ENCODE peak calls at places on chromosomes 1 and 21, in ten cellular contexts. One of them, this sample, is unnamed.

GRCh38 chr1:30312226-30312625 is 411.2 kb downstream of the MATN1 start:
- DNase-seq in SJSA1: peak; percentile 30
- DNase-seq in stromal cell of bone marrow: no peak
- DNase-seq in fibroblast of lung: no peak
- DNase-seq in Caki2: no peak
- DNase-seq in GM23338: no peak
- DNase-seq in right atrium auricular region: peak; percentile 23
- DNase-seq in retina: no peak
- DNase-seq in AG04450: no peak
- DNase-seq in DMS 273 treated with DMSO at 0.1 percent for 48 hours: no peak
- DNase-seq in this sample: no peak

GRCh38 chr1:156591432-156592157 is at the start of gene NAXE:
- DNase-seq in Caki2: peak; percentile 66
- DNase-seq in fibroblast of lung: peak; percentile 62
- DNase-seq in right atrium auricular region: peak; percentile 60
- DNase-seq in AG04450: no peak
- DNase-seq in SJSA1: peak; percentile 62
- DNase-seq in GM23338: peak; percentile 94
- DNase-seq in retina: peak; percentile 84
- DNase-seq in DMS 273 treated with DMSO at 0.1 percent for 48 hours: peak; percentile 55
- DNase-seq in stromal cell of bone marrow: no peak
- DNase-seq in this sample: peak; percentile 84

GRCh38 chr1:236623371-236624166 is 19.3 kb upstream of the HEATR1 start:
- DNase-seq in AG04450: no peak
- DNase-seq in fibroblast of lung: no peak
- DNase-seq in right atrium auricular region: no peak
- DNase-seq in GM23338: no peak
- DNase-seq in Caki2: no peak
- DNase-seq in DMS 273 treated with DMSO at 0.1 percent for 48 hours: no peak
- DNase-seq in SJSA1: no peak
- DNase-seq in stromal cell of bone marrow: no peak
- DNase-seq in retina: no peak
- DNase-seq in this sample: no peak

GRCh38 chr1:31421404-31422040 is 8.5 kb downstream of the SERINC2 start:
- DNase-seq in stromal cell of bone marrow: no peak
- DNase-seq in retina: peak; percentile 51
- DNase-seq in GM23338: peak; percentile 81
- DNase-seq in Caki2: no peak
- DNase-seq in SJSA1: no peak
- DNase-seq in DMS 273 treated with DMSO at 0.1 percent for 48 hours: no peak
- DNase-seq in AG04450: no peak
- DNase-seq in fibroblast of lung: peak; percentile 28
- DNase-seq in right atrium auricular region: no peak
- DNase-seq in this sample: no peak

GRCh38 chr1:40432644-40433385 is 17.5 kb upstream of the ZFP69B start:
- DNase-seq in right atrium auricular region: no peak
- DNase-seq in fibroblast of lung: peak; percentile 65
- DNase-seq in stromal cell of bone marrow: no peak
- DNase-seq in retina: no peak
- DNase-seq in DMS 273 treated with DMSO at 0.1 percent for 48 hours: no peak
- DNase-seq in Caki2: no peak
- DNase-seq in GM23338: no peak
- DNase-seq in SJSA1: no peak
- DNase-seq in AG04450: no peak
- DNase-seq in this sample: no peak

GRCh38 chr21:38303300-38303699 is 46.5 kb downstream of the KCNJ15 start:
- DNase-seq in DMS 273 treated with DMSO at 0.1 percent for 48 hours: no peak
- DNase-seq in Caki2: peak; percentile 76
- DNase-seq in AG04450: no peak
- DNase-seq in GM23338: no peak
- DNase-seq in retina: no peak
- DNase-seq in SJSA1: peak; percentile 63
- DNase-seq in stromal cell of bone marrow: peak; percentile 100
- DNase-seq in right atrium auricular region: peak; percentile 85
- DNase-seq in fibroblast of lung: peak; percentile 89
- DNase-seq in this sample: no peak

GRCh38 chr1:15953294-15953771 is 22.6 kb downstream of the ZBTB17 start:
- DNase-seq in fibroblast of lung: peak; percentile 73
- DNase-seq in SJSA1: no peak
- DNase-seq in right atrium auricular region: no peak
- DNase-seq in AG04450: no peak
- DNase-seq in GM23338: no peak
- DNase-seq in Caki2: no peak
- DNase-seq in retina: no peak
- DNase-seq in stromal cell of bone marrow: no peak
- DNase-seq in DMS 273 treated with DMSO at 0.1 percent for 48 hours: no peak
- DNase-seq in this sample: no peak

GRCh38 chr1:181812211-181812610 is 249.3 kb downstream of the ZNF648 start:
- DNase-seq in DMS 273 treated with DMSO at 0.1 percent for 48 hours: no peak
- DNase-seq in Caki2: no peak
- DNase-seq in fibroblast of lung: peak; percentile 6
- DNase-seq in right atrium auricular region: no peak
- DNase-seq in AG04450: no peak
- DNase-seq in stromal cell of bone marrow: no peak
- DNase-seq in retina: peak; percentile 59
- DNase-seq in SJSA1: peak; percentile 93
- DNase-seq in GM23338: no peak
- DNase-seq in this sample: no peak

GRCh38 chr21:29192999-29193563 is 62.6 kb downstream of the MAP3K7CL start:
- DNase-seq in Caki2: no peak
- DNase-seq in retina: no peak
- DNase-seq in fibroblast of lung: no peak
- DNase-seq in SJSA1: no peak
- DNase-seq in AG04450: no peak
- DNase-seq in right atrium auricular region: no peak
- DNase-seq in GM23338: no peak
- DNase-seq in stromal cell of bone marrow: no peak
- DNase-seq in DMS 273 treated with DMSO at 0.1 percent for 48 hours: no peak
- DNase-seq in this sample: no peak

GRCh38 chr1:99005537-99005942 is 879 bp upstream of the PLPPR5 start:
- DNase-seq in GM23338: peak; percentile 70
- DNase-seq in AG04450: no peak
- DNase-seq in retina: peak; percentile 67
- DNase-seq in SJSA1: no peak
- DNase-seq in fibroblast of lung: peak; percentile 1
- DNase-seq in Caki2: peak; percentile 16
- DNase-seq in DMS 273 treated with DMSO at 0.1 percent for 48 hours: no peak
- DNase-seq in right atrium auricular region: no peak
- DNase-seq in stromal cell of bone marrow: no peak
- DNase-seq in this sample: no peak

GRCh38 chr1:151475175-151475574 is 15.9 kb upstream of the POGZ start:
- DNase-seq in AG04450: no peak
- DNase-seq in DMS 273 treated with DMSO at 0.1 percent for 48 hours: no peak
- DNase-seq in right atrium auricular region: peak; percentile 9
- DNase-seq in Caki2: no peak
- DNase-seq in retina: no peak
- DNase-seq in stromal cell of bone marrow: no peak
- DNase-seq in fibroblast of lung: no peak
- DNase-seq in SJSA1: no peak
- DNase-seq in GM23338: no peak
- DNase-seq in this sample: no peak

GRCh38 chr1:2228684-2229031 is 539 bp downstream of the SKI start:
- DNase-seq in fibroblast of lung: no peak
- DNase-seq in right atrium auricular region: no peak
- DNase-seq in retina: no peak
- DNase-seq in Caki2: no peak
- DNase-seq in DMS 273 treated with DMSO at 0.1 percent for 48 hours: no peak
- DNase-seq in stromal cell of bone marrow: no peak
- DNase-seq in SJSA1: no peak
- DNase-seq in AG04450: no peak
- DNase-seq in GM23338: peak; percentile 23
- DNase-seq in this sample: no peak

GRCh38 chr1:207097871-207098324 is 6.1 kb upstream of the C4BPA start:
- DNase-seq in fibroblast of lung: no peak
- DNase-seq in GM23338: no peak
- DNase-seq in DMS 273 treated with DMSO at 0.1 percent for 48 hours: no peak
- DNase-seq in right atrium auricular region: no peak
- DNase-seq in AG04450: no peak
- DNase-seq in Caki2: no peak
- DNase-seq in stromal cell of bone marrow: no peak
- DNase-seq in retina: no peak
- DNase-seq in SJSA1: no peak
- DNase-seq in this sample: no peak

GRCh38 chr1:196376648-196377295 is 231.5 kb downstream of the KCNT2 start:
- DNase-seq in stromal cell of bone marrow: no peak
- DNase-seq in Caki2: no peak
- DNase-seq in GM23338: no peak
- DNase-seq in retina: no peak
- DNase-seq in SJSA1: no peak
- DNase-seq in fibroblast of lung: peak; percentile 5
- DNase-seq in AG04450: no peak
- DNase-seq in right atrium auricular region: no peak
- DNase-seq in DMS 273 treated with DMSO at 0.1 percent for 48 hours: no peak
- DNase-seq in this sample: no peak

GRCh38 chr21:43778469-43779335 is 2.6 kb upstream of the CSTB start:
- DNase-seq in fibroblast of lung: no peak
- DNase-seq in DMS 273 treated with DMSO at 0.1 percent for 48 hours: no peak
- DNase-seq in stromal cell of bone marrow: no peak
- DNase-seq in retina: no peak
- DNase-seq in Caki2: peak; percentile 87
- DNase-seq in right atrium auricular region: no peak
- DNase-seq in GM23338: peak; percentile 45
- DNase-seq in AG04450: no peak
- DNase-seq in SJSA1: no peak
- DNase-seq in this sample: no peak

GRCh38 chr1:6519935-6520621 is 28.6 kb upstream of the PLEKHG5 start:
- DNase-seq in stromal cell of bone marrow: peak; percentile 72
- DNase-seq in DMS 273 treated with DMSO at 0.1 percent for 48 hours: peak; percentile 83
- DNase-seq in fibroblast of lung: peak; percentile 84
- DNase-seq in SJSA1: peak; percentile 47
- DNase-seq in retina: peak; percentile 91
- DNase-seq in AG04450: peak; percentile 46
- DNase-seq in GM23338: peak; percentile 96
- DNase-seq in right atrium auricular region: no peak
- DNase-seq in Caki2: no peak
- DNase-seq in this sample: no peak

GRCh38 chr1:150613061-150613920 is 16.1 kb downstream of the ENSA start:
- DNase-seq in retina: no peak
- DNase-seq in SJSA1: no peak
- DNase-seq in AG04450: no peak
- DNase-seq in Caki2: peak; percentile 56
- DNase-seq in DMS 273 treated with DMSO at 0.1 percent for 48 hours: peak; percentile 93
- DNase-seq in GM23338: no peak
- DNase-seq in right atrium auricular region: no peak
- DNase-seq in fibroblast of lung: peak; percentile 93
- DNase-seq in stromal cell of bone marrow: peak; percentile 86
- DNase-seq in this sample: no peak

GRCh38 chr1:232127190-232127589 is 500.6 kb downstream of the DISC1 start:
- DNase-seq in fibroblast of lung: peak; percentile 89
- DNase-seq in Caki2: peak; percentile 49
- DNase-seq in AG04450: peak; percentile 34
- DNase-seq in stromal cell of bone marrow: peak; percentile 58
- DNase-seq in right atrium auricular region: no peak
- DNase-seq in GM23338: no peak
- DNase-seq in DMS 273 treated with DMSO at 0.1 percent for 48 hours: no peak
- DNase-seq in retina: no peak
- DNase-seq in SJSA1: peak; percentile 76
- DNase-seq in this sample: no peak

GRCh38 chr1:152182942-152183341 is 23.9 kb upstream of the RPTN start:
- DNase-seq in stromal cell of bone marrow: peak; percentile 86
- DNase-seq in AG04450: no peak
- DNase-seq in DMS 273 treated with DMSO at 0.1 percent for 48 hours: no peak
- DNase-seq in GM23338: no peak
- DNase-seq in retina: no peak
- DNase-seq in SJSA1: peak; percentile 47
- DNase-seq in Caki2: no peak
- DNase-seq in fibroblast of lung: peak; percentile 87
- DNase-seq in right atrium auricular region: no peak
- DNase-seq in this sample: no peak

GRCh38 chr1:74571875-74572274 is 59.5 kb upstream of the LRRC53 start:
- DNase-seq in SJSA1: no peak
- DNase-seq in stromal cell of bone marrow: no peak
- DNase-seq in AG04450: no peak
- DNase-seq in DMS 273 treated with DMSO at 0.1 percent for 48 hours: no peak
- DNase-seq in Caki2: no peak
- DNase-seq in right atrium auricular region: no peak
- DNase-seq in fibroblast of lung: no peak
- DNase-seq in retina: peak; percentile 17
- DNase-seq in GM23338: no peak
- DNase-seq in this sample: no peak

GRCh38 chr1:150061632-150062101 is 5.9 kb upstream of the VPS45 start:
- DNase-seq in SJSA1: no peak
- DNase-seq in stromal cell of bone marrow: peak; percentile 90
- DNase-seq in AG04450: peak; percentile 82
- DNase-seq in GM23338: no peak
- DNase-seq in retina: no peak
- DNase-seq in right atrium auricular region: no peak
- DNase-seq in fibroblast of lung: peak; percentile 97
- DNase-seq in Caki2: peak; percentile 57
- DNase-seq in DMS 273 treated with DMSO at 0.1 percent for 48 hours: no peak
- DNase-seq in this sample: no peak

GRCh38 chr1:33930346-33931114 is 66.7 kb downstream of the HMGB4 start:
- DNase-seq in fibroblast of lung: no peak
- DNase-seq in right atrium auricular region: no peak
- DNase-seq in SJSA1: no peak
- DNase-seq in AG04450: no peak
- DNase-seq in Caki2: no peak
- DNase-seq in retina: no peak
- DNase-seq in GM23338: no peak
- DNase-seq in DMS 273 treated with DMSO at 0.1 percent for 48 hours: no peak
- DNase-seq in stromal cell of bone marrow: no peak
- DNase-seq in this sample: no peak

GRCh38 chr1:33086384-33086850 is 5.5 kb downstream of the AZIN2 start:
- DNase-seq in GM23338: peak; percentile 91
- DNase-seq in AG04450: peak; percentile 53
- DNase-seq in SJSA1: peak; percentile 72
- DNase-seq in Caki2: peak; percentile 48
- DNase-seq in stromal cell of bone marrow: peak; percentile 59
- DNase-seq in right atrium auricular region: peak; percentile 82
- DNase-seq in retina: peak; percentile 84
- DNase-seq in DMS 273 treated with DMSO at 0.1 percent for 48 hours: no peak
- DNase-seq in fibroblast of lung: peak; percentile 72
- DNase-seq in this sample: peak; percentile 65

GRCh38 chr1:15100369-15101111 is 53.0 kb upstream of the TMEM51 start:
- DNase-seq in Caki2: peak; percentile 39
- DNase-seq in stromal cell of bone marrow: no peak
- DNase-seq in AG04450: peak; percentile 7
- DNase-seq in retina: peak; percentile 75
- DNase-seq in GM23338: peak; percentile 87
- DNase-seq in right atrium auricular region: no peak
- DNase-seq in DMS 273 treated with DMSO at 0.1 percent for 48 hours: no peak
- DNase-seq in fibroblast of lung: peak; percentile 33
- DNase-seq in SJSA1: no peak
- DNase-seq in this sample: peak; percentile 72

GRCh38 chr1:116950497-116951174 is 40.9 kb downstream of the PTGFRN start:
- DNase-seq in DMS 273 treated with DMSO at 0.1 percent for 48 hours: no peak
- DNase-seq in right atrium auricular region: no peak
- DNase-seq in fibroblast of lung: peak; percentile 44
- DNase-seq in stromal cell of bone marrow: no peak
- DNase-seq in SJSA1: no peak
- DNase-seq in GM23338: no peak
- DNase-seq in retina: peak; percentile 20
- DNase-seq in AG04450: no peak
- DNase-seq in Caki2: no peak
- DNase-seq in this sample: no peak

GRCh38 chr1:78005755-78006154 is 1.0 kb downstream of the DNAJB4 start:
- DNase-seq in stromal cell of bone marrow: peak; percentile 83
- DNase-seq in DMS 273 treated with DMSO at 0.1 percent for 48 hours: peak; percentile 54
- DNase-seq in retina: peak; percentile 8
- DNase-seq in Caki2: peak; percentile 55
- DNase-seq in GM23338: no peak
- DNase-seq in AG04450: peak; percentile 87
- DNase-seq in right atrium auricular region: no peak
- DNase-seq in fibroblast of lung: peak; percentile 90
- DNase-seq in SJSA1: peak; percentile 48
- DNase-seq in this sample: no peak

GRCh38 chr21:33302796-33303195 is 22.0 kb upstream of the IFNAR1 start:
- DNase-seq in AG04450: no peak
- DNase-seq in stromal cell of bone marrow: no peak
- DNase-seq in retina: no peak
- DNase-seq in right atrium auricular region: peak; percentile 52
- DNase-seq in fibroblast of lung: no peak
- DNase-seq in SJSA1: no peak
- DNase-seq in DMS 273 treated with DMSO at 0.1 percent for 48 hours: no peak
- DNase-seq in Caki2: no peak
- DNase-seq in GM23338: peak; percentile 50
- DNase-seq in this sample: peak; percentile 37

GRCh38 chr1:241677171-241677570 is 25.1 kb downstream of the WDR64 start:
- DNase-seq in retina: no peak
- DNase-seq in Caki2: no peak
- DNase-seq in DMS 273 treated with DMSO at 0.1 percent for 48 hours: no peak
- DNase-seq in right atrium auricular region: no peak
- DNase-seq in GM23338: no peak
- DNase-seq in fibroblast of lung: no peak
- DNase-seq in AG04450: no peak
- DNase-seq in SJSA1: no peak
- DNase-seq in stromal cell of bone marrow: no peak
- DNase-seq in this sample: no peak